ENCODE peak calls at places on chromosomes 2 and 18, in four cellular contexts. V is astrocyte, K is left ventricle myocardium inferior, A is GM23248. B is an unnamed sample.

GRCh38 chr2:241774419-241775222 is 2.0 kb upstream of the GAL3ST2 start:
- DNase-seq in V (peak; percentile 53), A (peak; percentile 93), K (no peak), B (peak; percentile 77)

GRCh38 chr2:171013851-171014250 is 84.8 kb downstream of the GORASP2 start:
- DNase-seq in A (no peak), K (no peak), V (no peak), B (no peak)

GRCh38 chr2:141554810-141555209 is 576.0 kb downstream of the LRP1B start:
- DNase-seq in A (peak; percentile 38), K (no peak), V (peak; percentile 32), B (peak; percentile 75)

GRCh38 chr2:102063360-102063947 is 71.7 kb downstream of the IL1R2 start:
- DNase-seq in A (peak; percentile 87), K (peak; percentile 72), V (peak; percentile 81), B (peak; percentile 69)

GRCh38 chr2:224948859-224949258 is 93.4 kb downstream of the DOCK10 start:
- DNase-seq in V (peak; percentile 39), K (no peak), A (peak; percentile 78), B (peak; percentile 70)

GRCh38 chr2:119545754-119546445 is 1.7 kb downstream of the CFAP221 start:
- DNase-seq in V (peak; percentile 85), K (no peak), A (peak; percentile 2), B (no peak)

GRCh38 chr18:47260138-47260923 is 8.9 kb upstream of the SKOR2 start:
- DNase-seq in A (peak; percentile 61), V (peak; percentile 13), K (peak; percentile 33), B (peak; percentile 50)

GRCh38 chr2:227292314-227292713 is 32.7 kb upstream of the MFF start:
- DNase-seq in A (no peak), V (no peak), K (no peak), B (no peak)

GRCh38 chr2:179837408-179837807 is 24.0 kb downstream of the ZNF385B start:
- DNase-seq in V (peak; percentile 82), K (no peak), A (peak; percentile 76), B (peak; percentile 80)

GRCh38 chr18:59569321-59569720 is 127.9 kb downstream of the CCBE1 start:
- DNase-seq in A (no peak), K (no peak), V (no peak), B (no peak)

GRCh38 chr2:21367421-21367820 is 243.7 kb downstream of the TDRD15 start:
- DNase-seq in K (no peak), A (no peak), V (no peak), B (peak; percentile 16)

GRCh38 chr2:28668106-28668814 is 83.4 kb upstream of the PPP1CB start:
- DNase-seq in K (no peak), A (no peak), V (no peak), B (no peak)

GRCh38 chr2:28394331-28394877 is 1.7 kb downstream of the FOSL2 start:
- DNase-seq in V (peak; percentile 56), A (peak; percentile 82), K (peak; percentile 61), B (peak; percentile 73)

GRCh38 chr2:241895732-241896641 is 26.5 kb downstream of the RTP5 start:
- DNase-seq in K (no peak), V (no peak), A (peak; percentile 56), B (peak; percentile 71)

GRCh38 chr2:24087032-24087431 is 2.4 kb upstream of the TP53I3 start:
- DNase-seq in V (no peak), K (no peak), A (no peak), B (no peak)

GRCh38 chr2:92073815-92074548 is 2797.2 kb upstream of the TEKT4 start:
- DNase-seq in K (no peak), A (no peak), V (no peak), B (no peak)

GRCh38 chr2:181877181-181877664 is 14.3 kb upstream of the ITPRID2 start:
- DNase-seq in A (no peak), K (no peak), V (no peak), B (no peak)

GRCh38 chr2:150486539-150487484 is 655 bp downstream of the RND3 start:
- DNase-seq in A (peak; percentile 69), K (no peak), V (no peak), B (peak; percentile 73)

GRCh38 chr2:190867182-190867581 is 13.4 kb upstream of the GLS start:
- DNase-seq in K (no peak), V (peak; percentile 75), A (peak; percentile 70), B (peak; percentile 68)

GRCh38 chr2:102194609-102195268 is 7.9 kb downstream of the IL1RL2 start:
- DNase-seq in K (no peak), V (no peak), A (no peak), B (no peak)

GRCh38 chr18:44701227-44701626 is 20.5 kb downstream of the SETBP1 start:
- DNase-seq in V (no peak), K (no peak), A (no peak), B (no peak)

GRCh38 chr2:20600756-20601325 is 50.1 kb downstream of the HS1BP3 start:
- DNase-seq in K (no peak), V (no peak), A (peak; percentile 58), B (peak; percentile 66)

GRCh38 chr2:218002792-218003191 is at the start of gene TNS1:
- DNase-seq in A (peak; percentile 90), V (peak; percentile 40), K (peak; percentile 69), B (peak; percentile 50)

GRCh38 chr2:218002103-218002502 is 692 bp downstream of the TNS1 start:
- DNase-seq in K (no peak), V (no peak), A (peak; percentile 57), B (no peak)

GRCh38 chr2:218000137-218000536 is 2.7 kb downstream of the TNS1 start:
- DNase-seq in K (no peak), V (peak; percentile 76), A (peak; percentile 96), B (peak; percentile 82)

GRCh38 chr2:218003265-218003950 is 613 bp upstream of the TNS1 start:
- DNase-seq in K (peak; percentile 62), V (peak; percentile 51), A (peak; percentile 81), B (no peak)

DNA sequence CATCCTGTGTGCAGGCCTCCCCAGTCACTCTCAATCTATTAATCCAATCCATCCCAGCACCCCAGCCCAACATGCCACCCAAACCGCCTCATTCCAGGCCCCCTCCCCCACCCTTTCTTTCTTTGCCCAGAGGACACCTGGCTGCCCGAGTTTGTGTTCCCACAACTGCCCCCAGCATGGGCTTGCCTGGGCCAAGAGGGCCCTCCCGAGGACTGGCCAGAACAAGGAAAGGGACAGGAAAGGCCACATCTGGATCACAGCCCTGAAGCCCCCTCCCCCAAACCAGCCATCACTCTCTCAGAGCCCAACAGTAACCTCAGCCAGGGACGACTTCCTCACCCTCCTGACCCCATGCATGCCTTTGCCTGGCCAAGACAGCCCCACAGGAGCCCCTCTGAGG is 1.2 kb downstream of the TNS1 start:
- DNase-seq in A (peak; percentile 24), V (no peak), K (no peak), B (no peak)
- H3K4me3 ChIP-seq in A (peak overlapping the region; percentile 96), V (peak overlapping the region; percentile 45), K (peak overlapping the region; percentile 58), B (peak overlapping the region; percentile 46)

GRCh38 chr2:16665746-16666452 is at the start of gene CYRIA:
- DNase-seq in V (no peak), K (peak; percentile 76), A (peak; percentile 61), B (peak; percentile 32)
- H3K4me3 ChIP-seq in V (peak within 1 kb of the TSS; percentile 64), K (peak within 1 kb of the TSS; percentile 74), A (peak within 1 kb of the TSS; percentile 55), B (peak within 1 kb of the TSS; percentile 71)

GRCh38 chr2:104862061-104862941 is 8.4 kb downstream of the POU3F3 start:
- DNase-seq in A (peak; percentile 27), K (no peak), V (peak; percentile 70), B (no peak)

GRCh38 chr2:104860141-104860790 is 6.4 kb downstream of the POU3F3 start:
- DNase-seq in A (no peak), V (no peak), K (no peak), B (no peak)

GRCh38 chr2:104863229-104863584 is 9.3 kb downstream of the POU3F3 start:
- DNase-seq in A (no peak), K (no peak), V (no peak), B (no peak)

GRCh38 chr2:104859310-104860130 is 5.6 kb downstream of the POU3F3 start:
- DNase-seq in K (no peak), V (no peak), A (no peak), B (no peak)

GRCh38 chr2:104861295-104862060 is 7.6 kb downstream of the POU3F3 start:
- DNase-seq in A (no peak), K (no peak), V (no peak), B (no peak)
- H3K4me3 ChIP-seq in A (no peak overlapping the region), K (peak overlapping the region; percentile 36), V (peak overlapping the region; percentile 58), B (no peak overlapping the region)

GRCh38 chr18:50644807-50645206 is 84.9 kb downstream of the MAPK4 start:
- DNase-seq in V (no peak), K (no peak), A (peak; percentile 22), B (peak; percentile 34)

GRCh38 chr18:50651334-50651733 is 91.4 kb downstream of the MAPK4 start:
- DNase-seq in V (no peak), A (no peak), K (no peak), B (peak; percentile 10)

GRCh38 chr18:50647237-50647636 is 87.3 kb downstream of the MAPK4 start:
- DNase-seq in V (no peak), K (no peak), A (no peak), B (no peak)

GRCh38 chr18:50649821-50650220 is 89.9 kb downstream of the MAPK4 start:
- DNase-seq in V (peak; percentile 37), K (peak; percentile 78), A (peak; percentile 22), B (peak; percentile 77)

DNA sequence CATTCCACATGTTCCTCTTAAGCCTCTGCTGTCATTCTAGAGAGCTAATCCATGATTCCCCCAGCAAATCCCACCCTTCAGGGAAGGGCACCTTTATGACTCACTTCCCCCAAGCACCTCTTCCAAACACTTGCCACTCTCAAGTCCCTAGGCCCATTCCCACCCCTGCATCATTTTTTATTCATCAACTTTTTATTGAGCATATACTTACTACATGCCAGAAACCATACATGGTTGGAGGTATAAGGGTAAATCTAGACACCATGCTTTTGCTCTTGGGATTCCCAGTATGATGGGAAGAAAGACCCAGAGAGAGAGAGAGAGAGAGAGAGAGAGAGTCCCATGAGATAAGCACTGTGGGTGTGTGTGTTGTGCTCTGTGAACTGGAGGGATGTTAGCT is 87.9 kb downstream of the MAPK4 start:
- DNase-seq in K (no peak), A (no peak), V (no peak), B (no peak)
- H3K4me3 ChIP-seq in K (no peak overlapping the region), A (no peak overlapping the region), V (no peak overlapping the region), B (no peak overlapping the region)

DNA sequence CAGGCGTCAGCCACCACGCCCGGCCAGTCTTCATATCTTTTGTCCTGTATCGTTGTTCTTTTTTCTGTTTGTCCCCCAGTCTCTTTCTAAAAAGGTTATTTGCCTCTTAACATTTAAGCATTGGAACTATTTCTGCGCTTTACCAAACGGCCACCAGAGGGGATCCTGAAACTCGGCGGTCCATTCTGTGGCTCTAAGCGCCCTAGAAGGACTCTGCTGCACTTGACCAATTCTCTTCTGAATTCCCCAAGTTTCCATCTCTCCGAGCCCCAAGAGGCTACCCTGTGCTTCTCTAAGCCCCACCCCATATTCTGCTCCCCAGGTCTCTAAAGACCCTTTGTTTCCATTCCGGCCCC is 33.1 kb upstream of the REG3G start:
- DNase-seq in V (no peak), K (no peak), A (peak; percentile 34), B (peak; percentile 19)
- H3K4me3 ChIP-seq in V (no peak overlapping the region), K (no peak overlapping the region), A (no peak overlapping the region), B (no peak overlapping the region)

GRCh38 chr2:201259216-201259615 is 1.1 kb upstream of the CASP8 start:
- DNase-seq in K (no peak), A (no peak), V (no peak), B (no peak)
- H3K4me3 ChIP-seq in K (peak overlapping the region; percentile 73), A (peak overlapping the region; percentile 92), V (peak overlapping the region; percentile 77), B (no peak overlapping the region)

GRCh38 chr2:96470089-96470488 is 35.1 kb downstream of the NEURL3 start:
- DNase-seq in K (no peak), V (no peak), A (no peak), B (no peak)
- H3K4me3 ChIP-seq in K (peak overlapping the region; percentile 53), V (no peak overlapping the region), A (no peak overlapping the region), B (no peak overlapping the region)

B was measured in choroid plexus epithelial cell.